ENCODE peak calls at places on chromosomes 4 and X, in nine cellular contexts. L is vagina, C is left lung, Z is right lobe of liver, P is pancreas, X is neuronal stem cell, I is lower lobe of right lung, G is SJSA1, V is stomach. Q is an unnamed sample. For H3K4me1, the result is how much of the 10 kb centered on the place peaks cover.

GRCh38 chr4:101022151-101023024 is 324.9 kb downstream of the PPP3CA start:
- DNase-seq in G (no peak), Z (no peak), L (no peak), C (no peak), P (no peak), I (no peak), V (no peak), X (no peak), Q (no peak)

GRCh38 chrX:151902813-151903591 is 9.7 kb upstream of the MAGEA4 start:
- DNase-seq in V (no peak), L (no peak), C (no peak), Z (no peak), P (no peak), I (no peak), X (no peak), G (peak), Q (no peak)

GRCh38 chrX:32987139-32987538 is 224.2 kb downstream of the DMD start:
- DNase-seq in L (no peak), P (no peak), G (no peak), I (no peak), X (no peak), C (no peak), V (no peak), Z (no peak), Q (no peak)

GRCh38 chrX:45769919-45770582 is 569.4 kb upstream of the DIPK2B start:
- DNase-seq in I (peak), Z (peak), P (peak), G (peak), L (peak), X (no peak), C (peak), V (peak), Q (peak)

GRCh38 chrX:40470830-40471429 is 109.8 kb upstream of the ATP6AP2 start:
- DNase-seq in V (no peak), L (no peak), P (no peak), X (no peak), C (no peak), Z (no peak), I (no peak), G (no peak), Q (peak)

GRCh38 chrX:140274761-140275525 is 229.9 kb downstream of the SOX3 start:
- DNase-seq in L (no peak), C (no peak), V (no peak), I (no peak), Z (no peak), G (peak), X (peak), P (no peak), Q (peak)

GRCh38 chr4:125316391-125316780 is 1.6 kb downstream of the FAT4 start:
- DNase-seq in L (no peak), P (peak), C (peak), I (peak), G (peak), Z (peak), V (peak), X (peak), Q (peak)

GRCh38 chrX:97700547-97700946 is 816.8 kb downstream of the RPA4 start:
- DNase-seq in P (no peak), X (no peak), I (no peak), G (no peak), L (no peak), V (no peak), C (no peak), Z (no peak), Q (no peak)

GRCh38 chrX:110021180-110022022 is 18.5 kb downstream of the TMEM164 start:
- DNase-seq in V (no peak), I (no peak), C (no peak), L (no peak), G (peak), P (no peak), X (no peak), Z (no peak), Q (no peak)

GRCh38 chr4:101790521-101791188 is at the start of gene BANK1:
- DNase-seq in V (peak), L (no peak), Z (peak), I (peak), X (peak), G (no peak), P (peak), C (peak), Q (no peak)

GRCh38 chr4:74206088-74206826 is 48.3 kb downstream of the MTHFD2L start:
- DNase-seq in Z (no peak), G (peak), V (no peak), L (no peak), X (no peak), C (no peak), P (no peak), I (no peak), Q (no peak)

GRCh38 chrX:32045149-32045548 is 973.3 kb upstream of the FTHL17 start:
- DNase-seq in X (no peak), Z (no peak), C (no peak), L (no peak), G (no peak), V (no peak), I (no peak), P (no peak), Q (no peak)

DNA sequence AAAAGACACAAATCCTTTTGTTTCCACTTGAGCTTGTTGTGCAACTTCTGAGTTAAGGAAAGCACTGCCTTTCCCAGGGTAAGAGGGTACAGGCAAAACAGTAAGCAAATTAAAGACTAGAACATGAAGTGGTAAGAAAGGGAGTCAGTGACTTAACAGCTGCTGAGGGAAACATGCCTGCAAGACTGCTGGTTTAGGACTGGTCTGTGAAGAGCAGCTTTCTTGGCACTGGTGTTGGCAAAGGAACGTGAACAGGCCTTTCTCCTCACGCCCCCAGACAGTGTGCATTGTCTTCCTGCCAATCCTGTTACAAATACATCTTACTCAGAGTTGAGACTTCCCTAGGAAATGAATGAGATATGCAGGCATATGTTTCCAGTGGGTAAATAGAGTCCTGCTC is 2.6 kb downstream of the LHFPL1 start:
- DNase-seq in P (no peak), I (no peak), Z (no peak), V (no peak), L (no peak), G (no peak), X (no peak), C (no peak), Q (no peak)
- H3K4me1 ChIP-seq in P (under half), I (under half), Z (under half), V (under half), L (under half), G (under half), X (under half), C (under half), Q (under half)

DNA sequence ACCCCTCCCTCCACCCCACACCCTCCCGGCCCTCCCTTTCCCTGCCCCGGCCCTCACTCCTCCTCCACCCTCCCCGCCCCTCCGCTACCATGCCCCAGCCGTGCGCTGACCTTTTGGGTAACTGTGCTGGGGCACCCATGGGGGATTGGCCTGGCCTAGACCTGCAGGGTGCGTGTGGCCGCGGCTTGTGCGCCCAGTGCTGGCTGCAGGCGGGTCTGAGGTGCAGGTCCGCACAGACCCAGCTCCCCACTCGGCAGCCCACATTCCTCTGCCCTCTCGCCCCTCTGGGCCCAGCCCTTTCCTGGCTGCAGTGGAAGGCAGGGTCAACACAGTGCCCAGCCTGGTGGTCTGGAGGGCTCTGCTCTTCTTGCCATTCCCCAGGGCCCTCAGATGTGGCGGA is 24.7 kb downstream of the FGFRL1 start:
- DNase-seq in G (no peak), C (no peak), I (no peak), L (no peak), Z (no peak), P (no peak), V (no peak), X (no peak), Q (no peak)
- H3K4me1 ChIP-seq in G (under half), C (under half), I (under half), L (under half), Z (under half), P (under half), V (under half), X (under half), Q (under half)

DNA sequence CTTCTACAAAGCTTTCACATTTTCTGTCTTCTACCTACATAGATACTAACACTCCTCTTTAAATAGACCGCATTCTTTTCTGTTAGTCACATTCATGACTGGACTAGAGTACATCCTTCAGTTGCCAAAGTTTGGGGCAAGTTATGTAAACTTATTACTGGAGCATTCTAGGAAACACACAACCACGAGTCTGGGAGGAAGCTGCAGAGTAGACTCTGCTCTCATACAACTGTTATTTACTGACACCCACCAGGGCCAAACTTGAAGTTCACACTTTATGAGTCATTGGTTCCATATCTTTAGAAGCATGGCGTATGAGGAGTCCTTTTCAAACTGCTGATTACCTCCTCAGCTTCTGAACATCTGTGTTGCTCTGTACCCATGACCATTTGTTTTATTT is 87.0 kb downstream of the RNF150 start:
- DNase-seq in V (no peak), L (no peak), X (no peak), I (no peak), P (no peak), C (no peak), Z (no peak), G (peak), Q (no peak)
- H3K4me1 ChIP-seq in V (under half), L (under half), X (under half), I (under half), P (under half), C (under half), Z (under half), G (under half), Q (under half)

GRCh38 chr4:1207157-1207470 is 34.7 kb upstream of the SPON2 start:
- DNase-seq in V (no peak), X (no peak), G (no peak), L (no peak), C (no peak), P (peak), Z (peak), I (peak), Q (no peak)
- H3K4me1 ChIP-seq in V (half or more), X (under half), G (under half), L (half or more), C (half or more), P (under half), Z (under half), I (half or more), Q (under half)

GRCh38 chr4:95044204-95044848 is 286.6 kb downstream of the BMPR1B start:
- DNase-seq in I (no peak), P (no peak), V (no peak), X (peak), L (no peak), C (no peak), Z (no peak), G (no peak), Q (peak)
- H3K4me1 ChIP-seq in I (under half), P (under half), V (under half), X (under half), L (under half), C (under half), Z (under half), G (under half), Q (under half)

Q was measured in A673.